ENCODE peak calls at places on chromosomes 7 and 10, in four cellular contexts. T is IMR-90, J is H9, W is H1. L is an unnamed sample.

GRCh38 chr10:29811751-29812427 is 177.1 kb upstream of the SVIL start:
- DNase-seq in T (peak; percentile 98), J (no peak), W (no peak), L (no peak)

GRCh38 chr10:60989400-60989876 is 45.5 kb upstream of the RHOBTB1 start:
- DNase-seq in T (no peak), J (no peak), W (no peak), L (no peak)

GRCh38 chr10:35011771-35012191 is 78.4 kb downstream of the CUL2 start:
- DNase-seq in T (peak; percentile 74), J (no peak), W (no peak), L (no peak)

GRCh38 chr10:49605939-49606509 is 4.1 kb upstream of the SLC18A3 start:
- DNase-seq in T (no peak), J (peak; percentile 12), W (no peak), L (no peak)

GRCh38 chr7:16739863-16740622 is 13.5 kb upstream of the TSPAN13 start:
- DNase-seq in T (peak; percentile 98), J (no peak), W (no peak), L (peak; percentile 19)

GRCh38 chr10:125187238-125188194 is 27.2 kb upstream of the CTBP2 start:
- DNase-seq in T (no peak), J (no peak), W (no peak), L (no peak)

GRCh38 chr10:37733822-37734221 is 123.6 kb downstream of the ZNF248 start:
- DNase-seq in T (no peak), J (no peak), W (no peak), L (no peak)

GRCh38 chr10:131230166-131230565 is 81.4 kb downstream of the TCERG1L start:
- DNase-seq in T (no peak), J (no peak), W (no peak), L (no peak)

GRCh38 chr10:132397036-132397541 is at the start of gene PWWP2B:
- DNase-seq in T (peak; percentile 19), J (no peak), W (no peak), L (no peak)

GRCh38 chr7:14834456-14834855 is 68.1 kb downstream of the DGKB start:
- DNase-seq in T (peak; percentile 43), J (no peak), W (no peak), L (no peak)

GRCh38 chr7:131346885-131347592 is 19.4 kb downstream of the MKLN1 start:
- DNase-seq in T (no peak), J (peak; percentile 74), W (no peak), L (peak; percentile 77)

GRCh38 chr10:105725007-105725406 is 1083.9 kb downstream of the SORCS3 start:
- DNase-seq in T (no peak), J (no peak), W (no peak), L (no peak)

GRCh38 chr7:147653456-147653855 is 937.1 kb upstream of the C7orf33 start:
- DNase-seq in T (no peak), J (no peak), W (no peak), L (no peak)

GRCh38 chr10:119120413-119120867 is 16.5 kb downstream of the DENND10 start:
- DNase-seq in T (peak; percentile 83), J (no peak), W (no peak), L (no peak)

GRCh38 chr7:18770154-18770807 is 274.7 kb downstream of the HDAC9 start:
- DNase-seq in T (peak; percentile 81), J (no peak), W (no peak), L (no peak)

GRCh38 chr10:119371704-119372663 is 164.6 kb downstream of the GRK5 start:
- DNase-seq in T (no peak), J (no peak), W (no peak), L (no peak)

GRCh38 chr7:69429817-69430501 is 168.3 kb upstream of the AUTS2 start:
- DNase-seq in T (no peak), J (peak; percentile 34), W (no peak), L (no peak)

GRCh38 chr10:68871731-68872342 is 29.3 kb upstream of the DDX50 start:
- DNase-seq in T (peak; percentile 95), J (no peak), W (no peak), L (peak; percentile 37)

GRCh38 chr10:72426982-72427381 is 72.3 kb upstream of the DNAJB12 start:
- DNase-seq in T (no peak), J (peak; percentile 54), W (no peak), L (peak; percentile 75)

GRCh38 chr10:132189810-132190422 is 3.2 kb downstream of the DPYSL4 start:
- DNase-seq in T (no peak), J (no peak), W (no peak), L (no peak)

GRCh38 chr10:13703101-13703818 is 116.5 kb downstream of the PRPF18 start:
- DNase-seq in T (no peak), J (no peak), W (no peak), L (no peak)

GRCh38 chr7:35988105-35988504 is 164.9 kb upstream of the EEPD1 start:
- DNase-seq in T (no peak), J (no peak), W (no peak), L (no peak)

GRCh38 chr10:23516530-23516929 is 77.7 kb downstream of the OTUD1 start:
- DNase-seq in T (peak; percentile 12), J (no peak), W (no peak), L (peak; percentile 50)

GRCh38 chr10:29328988-29329387 is 40.1 kb downstream of the LYZL1 start:
- DNase-seq in T (peak; percentile 64), J (no peak), W (no peak), L (peak; percentile 62)

GRCh38 chr10:125850766-125851731 is 27.7 kb downstream of the BCCIP start:
- DNase-seq in T (no peak), J (no peak), W (no peak), L (no peak)

GRCh38 chr7:155258233-155258575 is 39.5 kb upstream of the INSIG1 start:
- DNase-seq in T (peak; percentile 79), J (no peak), W (no peak), L (peak; percentile 8)

GRCh38 chr10:73163096-73163495 is 4.7 kb downstream of the ECD start:
- DNase-seq in T (peak; percentile 6), J (no peak), W (no peak), L (no peak)

GRCh38 chr7:45679516-45679915 is 105.3 kb downstream of the ADCY1 start:
- DNase-seq in T (no peak), J (peak; percentile 28), W (no peak), L (no peak)

GRCh38 chr7:37920619-37921339 is at the start of gene EPDR1:
- DNase-seq in T (no peak), J (peak; percentile 75), W (no peak), L (peak; percentile 71)

GRCh38 chr10:129864601-129865126 is 99.4 kb downstream of the EBF3 start:
- DNase-seq in T (peak; percentile 2), J (no peak), W (no peak), L (no peak)

GRCh38 chr7:71868797-71869196 is 543.3 kb downstream of the CALN1 start:
- DNase-seq in T (no peak), J (no peak), W (no peak), L (peak; percentile 59)

GRCh38 chr7:102973096-102973802 is 60.4 kb downstream of the LRRC17 start:
- DNase-seq in T (no peak), J (no peak), W (no peak), L (no peak)

GRCh38 chr10:77392851-77393250 is 244.8 kb downstream of the KCNMA1 start:
- DNase-seq in T (peak; percentile 98), J (no peak), W (no peak), L (no peak)

GRCh38 chr10:75451927-75452326 is 20.5 kb downstream of the LRMDA start:
- DNase-seq in T (no peak), J (no peak), W (no peak), L (no peak)

GRCh38 chr10:35580421-35580770 is 24.7 kb upstream of the GJD4 start:
- DNase-seq in T (no peak), J (no peak), W (no peak), L (no peak)

GRCh38 chr10:97861351-97861750 is 11.7 kb downstream of the GOLGA7B start:
- DNase-seq in T (peak; percentile 44), J (no peak), W (no peak), L (peak; percentile 60)

GRCh38 chr10:78630944-78631838 is 437.6 kb upstream of the ZMIZ1 start:
- DNase-seq in T (peak; percentile 61), J (no peak), W (no peak), L (no peak)

GRCh38 chr10:78629773-78630172 is 439.0 kb upstream of the ZMIZ1 start:
- DNase-seq in T (no peak), J (no peak), W (no peak), L (no peak)

GRCh38 chr10:78639629-78640028 is 429.1 kb upstream of the ZMIZ1 start:
- DNase-seq in T (no peak), J (no peak), W (no peak), L (no peak)

GRCh38 chr10:78634835-78635234 is 433.9 kb upstream of the ZMIZ1 start:
- DNase-seq in T (peak; percentile 34), J (no peak), W (no peak), L (peak; percentile 20)

DNA sequence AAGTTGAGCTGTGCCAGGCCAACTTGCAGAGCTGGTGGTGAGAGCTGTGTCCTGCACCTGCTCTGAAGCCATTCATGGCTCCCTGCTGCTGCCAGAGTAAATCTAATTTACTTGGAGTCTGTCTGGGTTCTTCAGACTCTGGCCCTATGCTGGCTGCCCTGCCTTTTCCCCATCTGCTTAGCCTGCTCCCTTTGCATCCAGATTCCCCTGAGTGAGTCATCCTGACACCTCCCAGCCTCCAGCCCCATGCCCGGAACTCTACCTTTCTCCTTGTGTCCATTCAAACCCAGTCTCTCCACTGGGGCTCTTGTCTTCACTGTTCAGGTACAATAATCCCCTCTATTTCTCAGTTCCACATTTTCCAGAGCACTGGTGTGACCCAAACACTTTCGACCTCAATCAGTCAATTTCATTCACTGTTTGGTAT is 434.4 kb upstream of the ZMIZ1 start:
- DNase-seq in T (peak; percentile 45), J (peak; percentile 51), W (peak; percentile 29), L (peak; percentile 83)
- H2BK5ac ChIP-seq in T (no peak overlapping the region), J (no peak overlapping the region), W (no peak overlapping the region), L (no peak overlapping the region)

DNA sequence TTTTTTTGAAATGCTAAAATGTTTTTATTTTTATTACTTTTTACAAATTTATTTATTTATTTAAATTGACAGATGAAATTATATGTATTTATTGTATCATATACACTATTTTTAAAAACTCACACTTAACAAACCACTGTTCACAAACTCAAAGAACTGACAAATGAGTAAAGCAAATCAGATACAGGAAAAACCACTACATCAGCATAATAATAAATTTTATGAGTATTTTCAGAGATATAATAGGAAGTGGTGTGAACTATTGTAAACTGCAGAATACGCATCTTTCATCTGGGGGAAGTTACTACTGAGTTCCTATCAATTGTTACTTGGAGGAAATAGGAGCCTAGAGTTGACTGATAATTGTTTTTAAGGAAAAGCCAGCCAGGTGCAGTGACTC is 150.7 kb downstream of the PCLO start:
- DNase-seq in T (no peak), J (no peak), W (no peak), L (peak; percentile 8)
- H4K5ac ChIP-seq in T (no peak overlapping the region), J (no peak overlapping the region), W (no peak overlapping the region), L (no peak overlapping the region)

GRCh38 chr10:102514487-102515311 is 10.9 kb downstream of the SUFU start:
- DNase-seq in T (no peak), J (no peak), W (no peak), L (no peak)
- H2BK5ac ChIP-seq in T (no peak overlapping the region), J (no peak overlapping the region), W (no peak overlapping the region), L (no peak overlapping the region)

GRCh38 chr7:23093546-23093945 is 12.0 kb upstream of the KLHL7 start:
- DNase-seq in T (peak; percentile 65), J (no peak), W (no peak), L (no peak)

GRCh38 chr7:23098029-23098428 is 7.6 kb upstream of the KLHL7 start:
- DNase-seq in T (no peak), J (no peak), W (no peak), L (no peak)

GRCh38 chr7:23098460-23098859 is 7.1 kb upstream of the KLHL7 start:
- DNase-seq in T (no peak), J (no peak), W (no peak), L (no peak)

GRCh38 chr7:23093111-23093510 is 12.5 kb upstream of the KLHL7 start:
- DNase-seq in T (peak; percentile 56), J (no peak), W (no peak), L (no peak)
- H4K5ac ChIP-seq in T (no peak overlapping the region), J (no peak overlapping the region), W (no peak overlapping the region), L (no peak overlapping the region)

L was measured in mesendoderm.